ENCODE peak calls at places on chromosomes 6 and 20, in five cellular contexts. C is mammary epithelial cell, S is BJ, D is brain microvascular endothelial cell, L is astrocyte of the cerebellum. J is an unnamed sample.
A peak's percentile ranks its signal among the peaks of the same experiment; 100 is the strongest.

GRCh38 chr6:74925683-74926082 is 280.2 kb downstream of the COL12A1 start:
- DNase-seq in C (no peak), D (no peak), S (no peak), L (no peak), J (no peak)

GRCh38 chr6:147389463-147389862 is 119.0 kb upstream of the SAMD5 start:
- DNase-seq in C (no peak), S (no peak), D (no peak), L (no peak), J (no peak)

GRCh38 chr6:89410231-89411018 is 1.6 kb downstream of the RRAGD start:
- DNase-seq in L (no peak), S (no peak), D (no peak), C (no peak), J (peak; percentile 14)

GRCh38 chr20:14470977-14471642 is 133.7 kb upstream of the FLRT3 start:
- DNase-seq in S (no peak), C (no peak), L (no peak), D (no peak), J (no peak)

GRCh38 chr20:50848341-50848808 is 53.5 kb downstream of the BCAS4 start:
- DNase-seq in D (no peak), L (no peak), S (no peak), C (peak; percentile 71), J (peak; percentile 16)

GRCh38 chr20:19074828-19075516 is 137.5 kb upstream of the SLC24A3 start:
- DNase-seq in C (no peak), S (no peak), L (no peak), D (no peak), J (no peak)

GRCh38 chr6:81171991-81172740 is 580.3 kb downstream of the TENT5A start:
- DNase-seq in D (peak; percentile 74), L (peak; percentile 23), C (peak; percentile 5), S (no peak), J (peak; percentile 84)

GRCh38 chr6:168131464-168132415 is 52.7 kb upstream of the FRMD1 start:
- DNase-seq in S (no peak), C (no peak), L (no peak), D (no peak), J (no peak)

GRCh38 chr6:160510199-160510598 is 153.9 kb downstream of the LPA start:
- DNase-seq in S (no peak), D (peak; percentile 69), C (peak; percentile 28), L (no peak), J (peak; percentile 25)

GRCh38 chr6:170057034-170057734 is 233.7 kb downstream of the DLL1 start:
- DNase-seq in D (no peak), C (no peak), L (no peak), S (no peak), J (no peak)

GRCh38 chr6:34958748-34959147 is 69.7 kb downstream of the ANKS1A start:
- DNase-seq in L (no peak), S (no peak), D (no peak), C (no peak), J (no peak)

GRCh38 chr20:43537921-43538854 is 20.6 kb upstream of the SGK2 start:
- DNase-seq in D (peak; percentile 70), C (peak; percentile 39), L (peak; percentile 23), S (no peak), J (peak; percentile 60)

DNA sequence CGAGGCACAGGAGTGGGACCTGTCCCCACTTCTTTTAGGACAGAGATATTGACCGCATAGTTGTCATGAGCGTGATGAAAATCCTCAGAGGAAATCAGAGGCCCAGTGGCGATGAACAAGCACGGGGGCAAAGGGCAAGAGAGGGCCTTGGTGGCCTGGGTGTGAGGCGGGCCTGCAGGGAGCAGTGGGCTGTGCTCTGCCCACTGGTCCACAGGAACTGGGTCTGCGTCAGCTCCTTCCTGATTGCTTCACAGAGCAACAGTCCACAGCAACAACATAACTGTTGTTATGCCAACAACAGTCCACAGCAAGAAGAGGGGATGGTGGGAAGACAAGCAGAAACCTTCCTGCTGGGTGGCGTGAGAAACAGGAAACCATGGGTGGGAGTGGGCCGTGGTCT is 335.6 kb downstream of the ZFAND3 start:
- DNase-seq in S (no peak), L (no peak), C (no peak), D (peak; percentile 88), J (peak; percentile 60)
- TF ChIP-seq CTCF in S (no peak), L (no peak), C (no peak), D (no peak), J (no peak)

GRCh38 chr6:28673417-28673799 is 147.7 kb downstream of the GPX5 start:
- DNase-seq in D (no peak), C (no peak), L (no peak), S (no peak), J (no peak)

GRCh38 chr6:28675600-28675999 is 149.9 kb downstream of the GPX5 start:
- DNase-seq in D (no peak), C (no peak), S (no peak), L (no peak), J (no peak)

GRCh38 chr6:28673800-28674671 is 148.4 kb downstream of the GPX5 start:
- DNase-seq in D (peak; percentile 78), L (peak; percentile 26), S (no peak), C (peak; percentile 83), J (peak; percentile 71)
- H3K4me3 ChIP-seq in D (peak overlapping the region; percentile 65), L (peak overlapping the region; percentile 35), S (peak overlapping the region; percentile 37), C (peak overlapping the region; percentile 69), J (peak overlapping the region; percentile 54)

GRCh38 chr6:166420351-166420750 is 37.6 kb upstream of the MPC1 start:
- DNase-seq in S (no peak), D (peak; percentile 56), L (no peak), C (no peak), J (peak; percentile 23)
- TF ChIP-seq CTCF in S (no peak), D (peak; percentile 58), L (peak; percentile 16), C (peak; percentile 7), J (peak; percentile 32)

GRCh38 chr6:165615629-165616028 is 47.4 kb downstream of the PDE10A start:
- DNase-seq in C (no peak), L (no peak), S (no peak), D (peak; percentile 85), J (peak; percentile 58)
- H3K4me3 ChIP-seq in C (no peak overlapping the region), L (no peak overlapping the region), S (no peak overlapping the region), D (peak overlapping the region; percentile 9), J (no peak overlapping the region)

GRCh38 chr6:109524129-109524528 is 41.1 kb upstream of the ZBTB24 start:
- DNase-seq in D (no peak), S (no peak), L (no peak), C (no peak), J (no peak)

GRCh38 chr6:109523478-109523877 is 40.5 kb upstream of the ZBTB24 start:
- DNase-seq in C (peak; percentile 40), D (peak; percentile 44), L (peak; percentile 74), S (no peak), J (peak; percentile 68)

GRCh38 chr6:109526905-109527628 is 44.0 kb upstream of the ZBTB24 start:
- DNase-seq in C (peak; percentile 44), L (peak; percentile 68), D (peak; percentile 74), S (no peak), J (peak; percentile 72)

GRCh38 chr6:109531446-109531845 is 48.4 kb upstream of the ZBTB24 start:
- DNase-seq in L (no peak), D (no peak), S (no peak), C (no peak), J (no peak)

DNA sequence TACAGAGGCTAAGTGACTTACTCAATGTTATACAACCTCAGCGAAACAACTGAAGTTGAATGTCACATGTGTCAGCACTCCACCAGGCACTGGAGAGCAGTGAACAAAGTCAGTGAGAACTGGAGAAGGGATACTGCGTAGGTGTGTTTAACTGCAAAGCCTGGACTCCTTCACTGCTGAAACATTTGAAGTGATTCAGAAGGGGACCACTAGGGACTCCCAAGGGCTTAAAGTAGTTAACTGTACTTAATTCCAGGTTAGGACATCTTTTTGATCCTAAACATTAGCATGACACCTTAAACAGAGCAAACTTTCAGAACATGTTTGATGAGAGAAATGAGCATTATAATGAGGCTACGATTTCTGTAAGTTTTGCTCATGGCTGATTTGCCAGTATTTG is 45.0 kb upstream of the ZBTB24 start:
- DNase-seq in S (no peak), L (no peak), D (no peak), C (peak; percentile 16), J (no peak)
- TF ChIP-seq CTCF in S (peak; percentile 17), L (peak; percentile 43), D (peak; percentile 58), C (peak; percentile 18), J (peak; percentile 37)

DNA sequence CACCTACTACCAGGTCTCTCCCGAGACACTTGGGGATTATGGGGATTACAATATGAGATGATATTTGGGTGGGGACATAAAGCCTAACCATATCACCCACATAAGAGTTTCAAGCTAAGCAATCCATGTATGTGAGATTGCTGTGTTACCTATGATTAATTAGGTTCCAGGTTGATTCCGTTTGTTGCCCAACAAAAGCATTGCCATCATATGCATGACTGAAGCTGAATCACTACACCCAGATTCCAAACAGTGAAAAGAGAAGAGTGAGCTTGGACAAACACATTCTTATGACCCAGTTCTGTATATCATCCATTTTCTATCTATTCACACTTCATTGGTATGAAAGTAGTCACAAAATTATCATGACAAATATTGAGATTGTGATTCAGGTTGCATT is 952.5 kb upstream of the MAN1A1 start:
- DNase-seq in C (no peak), S (no peak), L (no peak), D (no peak), J (no peak)
- H3K4me3 ChIP-seq in C (no peak overlapping the region), S (no peak overlapping the region), L (no peak overlapping the region), D (no peak overlapping the region), J (no peak overlapping the region)

DNA sequence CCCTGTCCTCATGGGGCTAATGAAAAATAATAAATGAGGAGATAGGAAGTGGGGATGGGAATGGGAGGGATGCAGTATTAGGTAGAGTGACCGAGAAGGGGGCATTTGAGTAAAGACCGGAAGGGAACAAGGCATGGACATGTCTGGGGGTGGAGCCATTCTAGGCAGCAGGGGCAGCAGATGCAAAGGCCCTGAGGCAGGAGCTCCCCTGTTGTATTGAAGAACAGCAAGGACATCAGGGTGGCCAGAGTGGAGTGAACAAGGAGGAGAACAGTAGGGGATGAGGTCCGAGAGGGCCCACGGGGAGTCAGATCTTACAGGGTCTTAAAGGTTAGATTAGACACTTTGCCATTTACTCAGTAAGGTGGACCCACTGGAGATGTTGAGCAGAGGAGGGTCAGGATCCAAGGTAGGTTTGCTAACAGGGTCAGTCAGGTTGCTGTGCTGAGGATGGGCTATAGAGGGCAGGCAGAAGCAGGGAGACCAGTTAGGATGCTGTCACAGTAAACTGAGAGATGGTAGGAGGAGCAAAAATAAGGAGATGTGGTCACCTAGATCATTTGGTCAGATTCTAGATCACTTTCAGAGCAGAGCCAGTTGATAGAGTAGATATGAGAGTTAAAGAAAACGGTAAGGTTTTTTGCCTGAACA is 18.7 kb downstream of the TAF8 start:
- DNase-seq in D (no peak), S (no peak), C (no peak), L (no peak), J (no peak)
- TF ChIP-seq CTCF in D (peak; percentile 12), S (no peak), C (no peak), L (no peak), J (no peak)